ENCODE peak calls at places on chromosomes 11 and 22, in seven cellular contexts. N is activated CD8-positive, alpha-beta T cell treated with anti-CD3 and anti-CD28 coated beads, Interleukin-2, amount 10 ng/mL, durations not matched to agents 7 days and 5 days; R is Caki2; X is NCI-H1092; O is SK-N-SH; E is AG20443; M is iPS-NIHi11. T is an unnamed sample.

GRCh38 chr11:1285876-1286275 is 23.6 kb downstream of the TOLLIP start:
- DNase-seq in R (no peak), M (no peak), N (no peak), E (no peak), X (no peak), O (no peak), T (no peak)

GRCh38 chr11:130006929-130007328 is 4.3 kb upstream of the PRDM10 start:
- DNase-seq in X (no peak), R (no peak), N (no peak), O (no peak), M (no peak), E (no peak), T (no peak)

GRCh38 chr11:33692013-33692504 is 8.6 kb downstream of the C11orf91 start:
- DNase-seq in M (peak; percentile 15), X (peak; percentile 86), O (no peak), R (peak; percentile 89), N (no peak), E (peak; percentile 70), T (peak; percentile 54)

GRCh38 chr11:43517518-43517917 is 158.8 kb downstream of the TTC17 start:
- DNase-seq in E (no peak), X (no peak), N (no peak), O (no peak), M (no peak), R (no peak), T (no peak)

GRCh38 chr11:124612567-124613245 is 1.5 kb downstream of the PANX3 start:
- DNase-seq in M (peak; percentile 31), E (no peak), R (no peak), X (no peak), N (no peak), O (no peak), T (no peak)

GRCh38 chr11:10728154-10728553 is 22.9 kb upstream of the CTR9 start:
- DNase-seq in O (no peak), X (no peak), N (no peak), E (no peak), M (no peak), R (no peak), T (no peak)

GRCh38 chr11:44351898-44352498 is 42.1 kb upstream of the ALX4 start:
- DNase-seq in M (no peak), X (no peak), O (peak; percentile 43), N (no peak), R (no peak), E (no peak), T (no peak)

GRCh38 chr22:32331236-32331917 is 26.3 kb upstream of the RFPL3 start:
- DNase-seq in R (no peak), M (no peak), N (no peak), X (no peak), O (no peak), E (no peak), T (no peak)

GRCh38 chr11:83613767-83614121 is 327.6 kb upstream of the CCDC90B start:
- DNase-seq in E (no peak), N (no peak), R (no peak), M (no peak), X (no peak), O (no peak), T (no peak)

GRCh38 chr11:109963101-109963500 is 130.1 kb upstream of the ZC3H12C start:
- DNase-seq in O (no peak), R (no peak), M (no peak), N (no peak), E (no peak), X (no peak), T (no peak)

GRCh38 chr22:19216579-19216978 is 38.0 kb upstream of the SLC25A1 start:
- DNase-seq in E (no peak), R (no peak), O (no peak), N (no peak), X (no peak), M (no peak), T (no peak)

GRCh38 chr11:35549787-35550186 is 24.4 kb upstream of the PAMR1 start:
- DNase-seq in X (no peak), M (peak; percentile 43), O (no peak), N (no peak), E (peak; percentile 81), R (no peak), T (peak; percentile 59)

GRCh38 chr22:47382164-47382890 is 619.9 kb downstream of the TBC1D22A start:
- DNase-seq in N (no peak), E (no peak), X (no peak), M (no peak), R (no peak), O (no peak), T (no peak)

GRCh38 chr11:2837096-2837601 is 48.4 kb downstream of the CDKN1C start:
- DNase-seq in E (peak; percentile 91), X (no peak), R (peak; percentile 10), N (no peak), M (peak; percentile 86), O (peak; percentile 73), T (peak; percentile 87)

GRCh38 chr22:46110215-46110614 is 40.1 kb upstream of the PPARA start:
- DNase-seq in O (no peak), M (peak; percentile 64), N (no peak), X (no peak), R (peak; percentile 66), E (peak; percentile 60), T (no peak)

GRCh38 chr11:109059402-109059801 is 362.6 kb upstream of the C11orf87 start:
- DNase-seq in O (no peak), N (no peak), E (no peak), X (no peak), R (no peak), M (no peak), T (no peak)

GRCh38 chr11:103370076-103370475 is 260.9 kb downstream of the DYNC2H1 start:
- DNase-seq in N (no peak), E (no peak), R (no peak), M (no peak), O (no peak), X (no peak), T (no peak)

GRCh38 chr11:117303101-117303500 is 12.0 kb downstream of the BACE1-AS start:
- DNase-seq in R (no peak), E (no peak), N (no peak), M (no peak), O (no peak), X (peak; percentile 49), T (no peak)

GRCh38 chr11:96125400-96125799 is 201.5 kb upstream of the MTMR2 start:
- DNase-seq in O (no peak), E (no peak), R (no peak), N (no peak), M (no peak), X (no peak), T (no peak)

GRCh38 chr11:66124564-66124963 is 54.5 kb downstream of the PACS1 start:
- DNase-seq in O (no peak), R (peak; percentile 74), X (no peak), E (peak; percentile 30), N (no peak), M (no peak), T (no peak)

GRCh38 chr22:46649176-46650077 is 29.2 kb downstream of the GRAMD4 start:
- DNase-seq in X (peak; percentile 63), N (no peak), R (no peak), O (no peak), E (peak; percentile 48), M (no peak), T (peak; percentile 43)

GRCh38 chr22:30261134-30261533 is 5.5 kb downstream of the OSM start:
- DNase-seq in M (no peak), R (peak; percentile 95), E (no peak), X (no peak), N (no peak), O (no peak), T (no peak)

GRCh38 chr11:110529043-110529442 is 99.3 kb downstream of the FDX1 start:
- DNase-seq in E (no peak), N (no peak), R (no peak), X (no peak), M (peak; percentile 29), O (no peak), T (no peak)

T was measured in hepatic stellate cell.